ENCODE peak calls at places on chromosomes 16 and 17, in four cellular contexts. Y is IMR-90, E is H9, A is neuronal stem cell. S is an unnamed sample. For H3K4me1, the result is how much of the 10 kb centered on the place peaks cover.

GRCh38 chr17:19538095-19539039 is 4.7 kb downstream of the SLC47A1 start:
- DNase-seq in Y (no peak), E (no peak), A (no peak), S (no peak)

GRCh38 chr17:6064855-6065254 is 5.3 kb upstream of the WSCD1 start:
- DNase-seq in Y (no peak), E (no peak), A (no peak), S (no peak)

GRCh38 chr16:58264961-58265479 is 29.8 kb downstream of the PRSS54 start:
- DNase-seq in Y (peak), E (no peak), A (no peak), S (peak)

GRCh38 chr16:88731699-88732098 is 25.4 kb downstream of the CTU2 start:
- DNase-seq in Y (no peak), E (no peak), A (no peak), S (no peak)

GRCh38 chr17:78817123-78817522 is 23.5 kb downstream of the USP36 start:
- DNase-seq in Y (no peak), E (no peak), A (no peak), S (no peak)

GRCh38 chr16:30567991-30568638 is 3.4 kb downstream of the ZNF688 start:
- DNase-seq in Y (peak), E (no peak), A (no peak), S (no peak)

GRCh38 chr17:4534515-4534914 is 20.7 kb downstream of the MYBBP1A start:
- DNase-seq in Y (no peak), E (no peak), A (no peak), S (no peak)

GRCh38 chr17:51319186-51319585 is 58.8 kb downstream of the UTP18 start:
- DNase-seq in Y (no peak), E (no peak), A (no peak), S (no peak)

GRCh38 chr16:85112364-85112763 is at the start of gene CIBAR2:
- DNase-seq in Y (no peak), E (peak), A (peak), S (peak)

GRCh38 chr16:16042076-16042475 is 92.7 kb downstream of the ABCC1 start:
- DNase-seq in Y (peak), E (no peak), A (no peak), S (no peak)

GRCh38 chr16:28259091-28259780 is 33.1 kb upstream of the SBK1 start:
- DNase-seq in Y (no peak), E (no peak), A (no peak), S (no peak)

GRCh38 chr16:78563905-78564304 is 464.5 kb downstream of the WWOX start:
- DNase-seq in Y (no peak), E (no peak), A (no peak), S (no peak)

GRCh38 chr16:4891097-4891885 is 44.0 kb downstream of the UBN1 start:
- DNase-seq in Y (no peak), E (no peak), A (no peak), S (no peak)

GRCh38 chr17:80925668-80926067 is 66.0 kb upstream of the CHMP6 start:
- DNase-seq in Y (no peak), E (no peak), A (no peak), S (no peak)

GRCh38 chr17:62966426-62967110 is 533 bp downstream of the TANC2 start:
- DNase-seq in Y (peak), E (peak), A (peak), S (peak)

DNA sequence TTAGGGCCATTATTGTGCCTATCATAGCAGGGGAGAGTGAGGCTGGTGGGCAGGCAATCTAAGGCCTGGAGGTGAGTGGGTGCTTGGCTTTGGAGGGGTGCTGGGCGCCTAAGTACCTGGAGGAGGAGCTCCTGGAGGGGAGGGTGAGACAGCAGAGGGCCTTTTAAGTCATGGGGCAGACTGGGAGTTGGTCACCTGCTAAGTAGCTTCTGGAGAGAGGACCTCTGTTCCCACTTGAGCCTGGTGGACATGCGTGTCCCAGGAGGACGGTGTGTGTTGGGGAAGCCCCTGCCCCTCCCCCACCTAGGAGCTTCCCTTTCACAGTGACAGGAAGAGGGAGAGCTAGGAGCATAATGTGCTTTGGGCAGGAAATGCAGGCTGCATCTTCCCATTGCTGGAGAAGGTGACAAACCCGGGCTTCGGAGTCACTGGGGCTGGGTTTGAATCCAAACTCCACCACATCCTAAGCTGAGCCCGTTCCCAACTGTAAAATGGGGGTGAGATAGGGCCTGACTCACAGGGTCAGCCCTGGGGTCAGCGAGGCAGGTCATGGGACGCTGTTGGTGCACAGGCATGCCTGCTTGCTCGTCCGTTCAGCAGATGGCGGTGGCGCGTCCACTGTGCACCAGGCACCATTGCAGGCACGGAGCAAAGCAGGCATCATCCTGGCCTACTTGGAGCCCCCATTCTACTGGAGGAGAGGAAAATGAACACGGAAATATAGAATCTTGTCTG is 37.9 kb downstream of the CMIP start:
- DNase-seq in Y (no peak), E (no peak), A (no peak), S (peak)
- H3K23ac ChIP-seq in Y (no peak), E (no peak), A (peak), S (no peak)

GRCh38 chr17:47669060-47669459 is 19.3 kb downstream of the KPNB1 start:
- DNase-seq in Y (no peak), E (no peak), A (no peak), S (no peak)

GRCh38 chr17:47665655-47666054 is 15.9 kb downstream of the KPNB1 start:
- DNase-seq in Y (peak), E (no peak), A (no peak), S (no peak)

GRCh38 chr17:47670064-47670463 is 20.3 kb downstream of the KPNB1 start:
- DNase-seq in Y (no peak), E (no peak), A (no peak), S (no peak)

GRCh38 chr17:47660064-47660492 is 10.4 kb downstream of the KPNB1 start:
- DNase-seq in Y (no peak), E (no peak), A (no peak), S (no peak)

DNA sequence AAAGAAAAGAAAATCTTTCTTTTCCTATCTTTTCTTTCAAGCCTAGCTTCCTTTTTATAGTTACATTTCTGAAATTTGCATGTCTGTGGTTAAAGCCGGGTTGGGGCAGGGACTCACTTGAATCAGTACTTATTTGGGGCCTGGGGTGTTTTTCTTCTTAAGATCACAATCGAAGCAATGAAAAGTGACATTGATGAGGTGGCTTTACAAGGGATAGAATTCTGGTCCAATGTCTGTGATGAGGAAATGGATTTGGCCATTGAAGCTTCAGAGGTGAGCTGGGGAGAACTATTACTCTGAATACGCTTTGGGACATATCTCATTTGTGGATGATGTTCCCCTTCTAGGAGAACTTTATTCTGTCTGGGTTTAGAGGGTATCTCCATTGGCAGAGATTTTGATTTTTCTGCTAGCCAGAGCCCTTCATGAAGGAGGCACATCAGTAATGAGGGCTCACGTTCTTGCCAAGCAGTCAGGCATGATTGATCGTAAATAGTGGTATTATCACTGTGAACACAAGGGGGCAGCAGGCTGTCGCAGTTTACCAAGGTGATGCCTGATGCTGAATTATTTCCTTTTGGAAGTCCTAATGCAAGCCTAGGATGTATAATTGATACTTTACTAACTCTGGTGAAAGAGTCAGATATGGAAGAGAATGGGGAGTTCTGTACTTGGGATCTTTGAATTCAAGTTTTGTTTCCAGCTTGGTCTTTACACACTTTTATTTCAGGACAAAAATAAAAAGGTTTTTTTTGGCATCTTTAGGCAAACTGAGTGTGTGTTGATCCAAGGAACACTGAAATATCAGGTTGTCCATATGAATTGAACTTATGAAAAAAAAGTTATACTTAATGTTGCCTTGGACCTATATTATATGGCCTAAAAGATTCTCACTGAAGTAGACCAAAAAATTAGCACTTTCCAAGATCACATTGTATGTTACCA is 14.6 kb downstream of the KPNB1 start:
- DNase-seq in Y (peak), E (peak), A (peak), S (peak)
- H3K4me1 ChIP-seq in Y (under half), E (under half), A (under half), S (under half)

GRCh38 chr16:83833921-83834320 is 26.1 kb downstream of the HSBP1 start:
- DNase-seq in Y (no peak), E (no peak), A (no peak), S (no peak)
- H3K23ac ChIP-seq in Y (no peak), E (no peak), A (no peak), S (no peak)

GRCh38 chr16:53085539-53086450 is 31.0 kb downstream of the CHD9 start:
- DNase-seq in Y (no peak), E (no peak), A (no peak), S (peak)

GRCh38 chr16:53087101-53087500 is 32.3 kb downstream of the CHD9 start:
- DNase-seq in Y (peak), E (no peak), A (no peak), S (peak)

GRCh38 chr16:53084141-53084541 is 29.4 kb downstream of the CHD9 start:
- DNase-seq in Y (no peak), E (no peak), A (no peak), S (no peak)

GRCh38 chr16:53083123-53083522 is 28.3 kb downstream of the CHD9 start:
- DNase-seq in Y (peak), E (no peak), A (no peak), S (no peak)

GRCh38 chr16:53084736-53085538 is 30.1 kb downstream of the CHD9 start:
- DNase-seq in Y (no peak), E (no peak), A (no peak), S (no peak)
- H3K4me1 ChIP-seq in Y (under half), E (under half), A (under half), S (under half)

GRCh38 chr17:10156082-10156445 is 42.3 kb downstream of the GAS7 start:
- DNase-seq in Y (no peak), E (no peak), A (no peak), S (no peak)

GRCh38 chr17:10156579-10157488 is 41.6 kb downstream of the GAS7 start:
- DNase-seq in Y (no peak), E (no peak), A (no peak), S (no peak)

GRCh38 chr17:10161392-10161791 is 37.0 kb downstream of the GAS7 start:
- DNase-seq in Y (no peak), E (no peak), A (no peak), S (no peak)

GRCh38 chr17:10166181-10166935 is 32.0 kb downstream of the GAS7 start:
- DNase-seq in Y (no peak), E (no peak), A (no peak), S (no peak)

GRCh38 chr17:10162034-10162433 is 36.4 kb downstream of the GAS7 start:
- DNase-seq in Y (no peak), E (no peak), A (no peak), S (no peak)
- H3K23ac ChIP-seq in Y (no peak), E (no peak), A (no peak), S (no peak)

GRCh38 chr16:67483731-67484525 is 581 bp upstream of the AGRP start:
- DNase-seq in Y (peak), E (no peak), A (no peak), S (no peak)

GRCh38 chr16:67490330-67491096 is 7.2 kb upstream of the AGRP start:
- DNase-seq in Y (peak), E (no peak), A (no peak), S (no peak)

GRCh38 chr16:67486805-67487204 is 3.5 kb upstream of the AGRP start:
- DNase-seq in Y (no peak), E (no peak), A (no peak), S (no peak)

GRCh38 chr16:67489401-67490083 is 6.2 kb upstream of the AGRP start:
- DNase-seq in Y (no peak), E (no peak), A (no peak), S (peak)
- H3K4me1 ChIP-seq in Y (under half), E (under half), A (under half), S (under half)

GRCh38 chr16:73037331-73037745 is 10.6 kb downstream of the ZFHX3 start:
- DNase-seq in Y (no peak), E (no peak), A (no peak), S (peak)

GRCh38 chr16:73034374-73034773 is 13.6 kb downstream of the ZFHX3 start:
- DNase-seq in Y (no peak), E (no peak), A (no peak), S (no peak)

GRCh38 chr16:73033271-73033998 is 14.5 kb downstream of the ZFHX3 start:
- DNase-seq in Y (no peak), E (peak), A (no peak), S (peak)

GRCh38 chr16:73037845-73038570 is 9.9 kb downstream of the ZFHX3 start:
- DNase-seq in Y (no peak), E (no peak), A (no peak), S (no peak)

DNA sequence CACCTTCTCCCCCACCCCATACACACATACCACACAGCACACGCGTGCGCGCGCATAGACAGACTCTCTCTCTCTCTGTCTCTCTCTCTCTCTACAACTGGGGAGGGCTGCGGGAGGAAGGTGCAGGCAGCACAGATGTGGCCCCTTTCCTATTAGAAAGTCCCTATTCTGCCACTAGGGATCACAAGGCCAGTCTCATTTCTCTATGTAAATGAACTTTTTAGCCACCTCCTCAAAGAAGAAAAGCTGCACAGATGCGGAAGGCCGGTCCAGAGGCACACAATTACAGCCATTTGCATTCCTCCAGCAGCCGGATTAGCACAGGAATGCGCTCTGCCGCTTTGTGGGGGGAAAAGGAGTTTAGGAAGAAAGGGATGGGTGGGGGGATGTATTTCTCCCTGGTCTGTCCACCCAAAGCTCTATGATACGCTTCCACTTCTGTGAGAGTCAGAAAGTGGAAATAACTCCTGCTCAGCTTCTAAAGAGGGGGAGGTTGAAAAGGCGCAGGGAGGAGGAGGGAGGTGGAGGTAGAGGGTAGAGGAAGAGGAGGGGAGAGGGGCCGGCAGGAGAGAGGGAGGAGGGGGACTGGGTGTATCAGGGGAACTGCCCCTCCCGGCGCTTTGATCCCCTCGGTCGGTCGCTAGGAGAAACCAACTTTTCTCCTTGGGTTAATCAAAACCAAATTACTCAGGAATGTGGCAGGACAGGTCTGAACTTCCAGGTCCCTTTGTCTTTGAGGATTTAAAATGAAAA is 11.7 kb downstream of the ZFHX3 start:
- DNase-seq in Y (no peak), E (peak), A (peak), S (peak)
- H3K23ac ChIP-seq in Y (no peak), E (no peak), A (no peak), S (no peak)

GRCh38 chr16:47470211-47470610 is 9.1 kb downstream of the PHKB start:
- DNase-seq in Y (no peak), E (no peak), A (no peak), S (no peak)
- H3K4me1 ChIP-seq in Y (under half), E (under half), A (under half), S (under half)